ENCODE peak calls at places on chromosomes 7 and 10, in five cellular contexts. One of them, this sample, is unnamed.
A peak's percentile ranks its signal among the peaks of the same experiment; 100 is the strongest.

GRCh38 chr7:2956526-2957368 is 86.9 kb downstream of the CARD11 start:
- DNase-seq in H1: no peak
- DNase-seq in K562: peak; percentile 56
- DNase-seq in HepG2: no peak
- DNase-seq in GM12878: no peak
- DNase-seq in this sample: peak; percentile 76

GRCh38 chr7:28069788-28070187 is 110.8 kb downstream of the JAZF1 start:
- DNase-seq in HepG2: no peak
- DNase-seq in H1: no peak
- DNase-seq in K562: no peak
- DNase-seq in GM12878: no peak
- DNase-seq in this sample: no peak

GRCh38 chr10:50508315-50509051 is 115.3 kb downstream of the SGMS1 start:
- DNase-seq in K562: no peak
- DNase-seq in GM12878: peak; percentile 99
- DNase-seq in HepG2: peak; percentile 35
- DNase-seq in H1: no peak
- DNase-seq in this sample: no peak

GRCh38 chr10:50272531-50272930 is 21.2 kb upstream of the ASAH2 start:
- DNase-seq in GM12878: no peak
- DNase-seq in K562: no peak
- DNase-seq in H1: no peak
- DNase-seq in HepG2: no peak
- DNase-seq in this sample: no peak

GRCh38 chr7:155483245-155483644 is 25.3 kb downstream of the EN2 start:
- DNase-seq in H1: no peak
- DNase-seq in K562: no peak
- DNase-seq in HepG2: no peak
- DNase-seq in GM12878: no peak
- DNase-seq in this sample: no peak

GRCh38 chr7:104962781-104963180 is 51.2 kb upstream of the KMT2E start:
- DNase-seq in GM12878: no peak
- DNase-seq in K562: no peak
- DNase-seq in H1: no peak
- DNase-seq in HepG2: no peak
- DNase-seq in this sample: no peak

GRCh38 chr10:22630229-22631174 is 83.9 kb downstream of the PIP4K2A start:
- DNase-seq in H1: no peak
- DNase-seq in HepG2: no peak
- DNase-seq in GM12878: peak; percentile 92
- DNase-seq in K562: peak; percentile 33
- DNase-seq in this sample: no peak

GRCh38 chr10:113854757-113855626 is 531 bp downstream of the NHLRC2 start:
- DNase-seq in GM12878: no peak
- DNase-seq in H1: peak; percentile 79
- DNase-seq in K562: peak; percentile 65
- DNase-seq in HepG2: peak; percentile 23
- DNase-seq in this sample: peak; percentile 62

GRCh38 chr7:86939197-86939814 is 120.1 kb downstream of the ELAPOR2 start:
- DNase-seq in K562: peak; percentile 33
- DNase-seq in H1: no peak
- DNase-seq in GM12878: peak; percentile 40
- DNase-seq in HepG2: peak; percentile 67
- DNase-seq in this sample: peak; percentile 72

GRCh38 chr10:127802532-127803055 is 65.6 kb downstream of the FOXI2 start:
- DNase-seq in H1: no peak
- DNase-seq in HepG2: no peak
- DNase-seq in GM12878: no peak
- DNase-seq in K562: no peak
- DNase-seq in this sample: no peak

DNA sequence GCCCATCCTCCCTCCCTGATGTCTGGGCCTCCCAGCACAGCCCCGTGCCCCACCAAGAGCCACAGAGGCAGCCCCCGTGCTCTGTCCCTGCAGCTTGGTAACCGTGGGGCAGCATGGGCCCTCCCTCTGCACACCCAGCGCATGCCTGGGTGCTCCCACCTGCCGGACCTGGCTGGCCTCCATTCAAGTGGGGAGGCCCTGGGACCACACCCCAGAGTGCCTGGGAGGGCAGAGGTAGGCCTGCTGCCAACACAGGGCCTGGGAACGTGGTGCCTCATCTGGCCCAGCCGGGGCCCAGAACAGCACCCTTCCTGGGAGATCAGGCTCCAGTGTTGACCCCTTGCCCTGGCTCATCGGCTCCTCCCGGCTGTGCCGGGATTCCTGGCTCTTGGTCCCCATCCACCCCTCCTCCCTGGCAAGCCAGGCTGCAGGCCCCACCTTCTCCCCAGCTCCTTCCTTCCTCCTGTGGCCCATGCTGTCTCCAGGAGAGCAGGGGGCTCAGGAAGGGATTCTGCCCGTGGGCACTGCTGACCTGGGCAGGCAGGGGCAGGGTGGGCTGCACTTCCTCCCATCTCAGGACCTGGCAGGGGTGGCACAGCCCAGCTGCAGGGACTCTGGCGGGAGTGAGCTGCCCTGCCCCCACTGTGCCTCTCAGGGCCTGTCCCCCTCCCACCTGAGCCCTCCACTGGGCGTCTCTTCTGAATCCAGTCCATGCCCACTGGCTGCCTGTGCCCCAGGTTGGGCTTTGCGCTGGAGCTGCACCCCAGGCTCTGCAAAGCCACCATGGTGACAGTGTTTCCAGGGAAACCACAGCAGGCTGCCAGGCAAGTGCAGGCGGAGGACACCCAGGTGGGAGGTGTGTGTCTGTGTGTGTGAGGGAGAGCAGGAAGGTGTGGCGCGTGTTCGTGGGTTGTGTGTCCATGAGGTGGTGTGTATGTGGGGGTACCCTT is 32.6 kb downstream of the PWWP2B start:
- DNase-seq in H1: no peak
- DNase-seq in GM12878: no peak
- DNase-seq in HepG2: no peak
- DNase-seq in K562: no peak
- DNase-seq in this sample: no peak
- H3K4me2 ChIP-seq in H1: no peak overlapping the region
- H3K4me2 ChIP-seq in GM12878: no peak overlapping the region
- H3K4me2 ChIP-seq in HepG2: no peak overlapping the region
- H3K4me2 ChIP-seq in K562: no peak overlapping the region
- H3K4me2 ChIP-seq in this sample: no peak overlapping the region

DNA sequence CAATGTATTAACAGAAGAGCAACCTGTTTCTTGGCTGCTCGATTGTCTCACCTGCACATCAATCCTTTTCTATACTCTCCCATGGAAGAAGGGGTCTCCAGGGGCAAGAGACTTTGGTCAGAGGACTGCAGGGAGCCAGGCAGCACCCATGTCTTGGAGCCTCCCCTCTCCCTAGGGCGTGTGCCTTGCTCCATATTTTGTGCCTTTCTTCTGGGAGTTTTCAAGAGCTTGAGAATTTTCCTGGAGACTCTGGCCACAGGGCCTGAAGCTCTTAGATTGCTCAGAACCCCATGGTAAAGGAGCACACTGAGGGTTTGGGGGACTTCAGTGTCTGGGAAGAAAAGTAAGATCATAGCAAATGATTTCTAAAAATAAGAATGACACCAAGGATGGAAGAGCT is 5.4 kb upstream of the CSGALNACT2 start:
- DNase-seq in K562: no peak
- DNase-seq in HepG2: no peak
- DNase-seq in H1: no peak
- DNase-seq in GM12878: no peak
- DNase-seq in this sample: no peak
- TF ChIP-seq KDM1A in K562: no peak
- TF ChIP-seq KDM1A in HepG2: no peak
- TF ChIP-seq KDM1A in H1: no peak
- TF ChIP-seq KDM1A in GM12878: no peak
- TF ChIP-seq KDM1A in this sample: no peak

GRCh38 chr10:28733647-28734046 is 56.3 kb downstream of the BAMBI start:
- DNase-seq in H1: no peak
- DNase-seq in K562: no peak
- DNase-seq in HepG2: no peak
- DNase-seq in GM12878: no peak
- DNase-seq in this sample: no peak
- TF ChIP-seq CTCF in H1: no peak
- TF ChIP-seq CTCF in K562: no peak
- TF ChIP-seq CTCF in HepG2: no peak
- TF ChIP-seq CTCF in GM12878: no peak
- TF ChIP-seq CTCF in this sample: no peak

GRCh38 chr7:128892521-128893250 is 17.8 kb downstream of the KCP start:
- DNase-seq in HepG2: no peak
- DNase-seq in H1: no peak
- DNase-seq in GM12878: no peak
- DNase-seq in K562: no peak
- DNase-seq in this sample: no peak

GRCh38 chr7:128891942-128892269 is 18.6 kb downstream of the KCP start:
- DNase-seq in K562: no peak
- DNase-seq in GM12878: no peak
- DNase-seq in H1: no peak
- DNase-seq in HepG2: no peak
- DNase-seq in this sample: no peak

GRCh38 chr7:128895320-128895719 is 15.2 kb downstream of the KCP start:
- DNase-seq in H1: no peak
- DNase-seq in K562: no peak
- DNase-seq in HepG2: no peak
- DNase-seq in GM12878: no peak
- DNase-seq in this sample: no peak

GRCh38 chr7:128894101-128894440 is 16.4 kb downstream of the KCP start:
- DNase-seq in H1: no peak
- DNase-seq in K562: no peak
- DNase-seq in HepG2: no peak
- DNase-seq in GM12878: no peak
- DNase-seq in this sample: no peak

DNA sequence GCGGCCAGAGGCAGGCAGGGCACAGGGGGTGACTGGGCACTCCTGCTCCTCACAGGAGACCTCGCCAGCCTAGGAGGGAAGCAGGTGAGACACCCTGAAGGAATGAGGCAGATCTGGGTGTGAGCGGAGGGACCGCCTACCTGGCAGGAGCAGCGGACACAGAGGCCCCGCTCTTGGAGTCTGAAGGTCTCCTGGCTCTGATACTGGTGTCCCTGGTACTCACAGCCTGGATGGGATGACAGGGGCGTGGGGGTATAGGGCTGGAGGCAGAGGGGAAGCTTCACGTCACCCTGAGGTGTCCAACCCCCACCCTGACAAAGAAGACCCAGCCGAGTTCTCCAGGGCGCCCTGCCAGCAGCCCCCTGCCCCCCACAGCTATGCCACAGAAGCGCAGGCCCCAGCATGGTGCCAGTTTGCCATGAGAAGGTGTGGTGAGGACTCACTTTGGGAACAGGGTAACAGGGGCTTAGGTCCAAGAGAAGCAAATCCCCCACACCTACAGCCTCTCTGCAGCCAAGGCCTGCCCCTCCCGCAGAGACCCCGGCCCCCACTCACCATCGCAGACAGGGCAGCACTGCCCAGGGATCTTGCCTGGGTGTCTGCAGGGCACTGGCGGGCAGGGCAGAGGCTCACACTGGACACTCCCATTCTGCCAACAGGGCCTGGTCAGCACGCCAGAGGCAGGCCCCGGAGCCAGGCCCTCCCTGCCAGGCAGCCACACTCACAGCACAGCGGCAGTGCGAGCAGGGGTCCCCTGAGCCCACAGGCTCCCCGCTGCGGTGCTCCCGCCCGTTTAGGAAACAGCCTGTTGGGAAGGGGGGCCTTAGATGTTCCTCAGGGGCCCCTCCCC is 17.0 kb downstream of the KCP start:
- DNase-seq in HepG2: no peak
- DNase-seq in K562: no peak
- DNase-seq in GM12878: no peak
- DNase-seq in H1: no peak
- DNase-seq in this sample: no peak
- H3K4me2 ChIP-seq in HepG2: no peak overlapping the region
- H3K4me2 ChIP-seq in K562: no peak overlapping the region
- H3K4me2 ChIP-seq in GM12878: no peak overlapping the region
- H3K4me2 ChIP-seq in H1: no peak overlapping the region
- H3K4me2 ChIP-seq in this sample: no peak overlapping the region

GRCh38 chr10:102741848-102742247 is 1.9 kb upstream of the WBP1L start:
- DNase-seq in H1: no peak
- DNase-seq in GM12878: no peak
- DNase-seq in HepG2: no peak
- DNase-seq in K562: no peak
- DNase-seq in this sample: no peak
- TF ChIP-seq KDM1A in H1: no peak
- TF ChIP-seq KDM1A in GM12878: no peak
- TF ChIP-seq KDM1A in HepG2: no peak
- TF ChIP-seq KDM1A in K562: no peak
- TF ChIP-seq KDM1A in this sample: no peak

GRCh38 chr7:46854958-46855473 is 726.9 kb downstream of the TNS3 start:
- DNase-seq in H1: no peak
- DNase-seq in K562: no peak
- DNase-seq in HepG2: no peak
- DNase-seq in GM12878: no peak
- DNase-seq in this sample: peak; percentile 9
- TF ChIP-seq CTCF in H1: no peak
- TF ChIP-seq CTCF in K562: no peak
- TF ChIP-seq CTCF in HepG2: no peak
- TF ChIP-seq CTCF in GM12878: no peak
- TF ChIP-seq CTCF in this sample: peak; percentile 20

This sample was measured in A549.